ENCODE peak calls at places on chromosome 18, in six cellular contexts. U is H1, S is HepG2, J is GM12891, B is K562, X is GM12878. R is an unnamed sample.

GRCh38 chr18:37403100-37403781 is 162.4 kb downstream of the CELF4 start:
- DNase-seq in U (no peak), S (no peak), J (no peak), B (no peak), X (no peak), R (no peak)

GRCh38 chr18:3175195-3175758 is 44.5 kb downstream of the MYOM1 start:
- DNase-seq in U (no peak), S (no peak), J (no peak), B (no peak), X (no peak), R (no peak)

GRCh38 chr18:63299837-63300787 is 19.5 kb downstream of the BCL2 start:
- DNase-seq in U (no peak), S (no peak), J (no peak), B (no peak), X (no peak), R (no peak)

GRCh38 chr18:778194-779007 is 33.6 kb downstream of the YES1 start:
- DNase-seq in U (no peak), S (peak; percentile 22), J (no peak), B (peak; percentile 40), X (no peak), R (no peak)

GRCh38 chr18:48826271-48826670 is 124.5 kb downstream of the SMAD7 start:
- DNase-seq in U (peak; percentile 31), S (no peak), J (no peak), B (no peak), X (no peak), R (no peak)

GRCh38 chr18:7221424-7222155 is 9.3 kb upstream of the LRRC30 start:
- DNase-seq in U (peak; percentile 59), S (peak; percentile 59), J (peak; percentile 12), B (peak; percentile 66), X (peak; percentile 4), R (no peak)

GRCh38 chr18:38427234-38427633 is 861.6 kb upstream of the CELF4 start:
- DNase-seq in U (no peak), S (peak; percentile 0), J (no peak), B (no peak), X (no peak), R (no peak)

GRCh38 chr18:23862071-23862470 is 152.5 kb upstream of the TTC39C start:
- DNase-seq in U (no peak), S (no peak), J (no peak), B (no peak), X (no peak), R (no peak)

GRCh38 chr18:23627964-23628363 is 34.7 kb downstream of the ANKRD29 start:
- DNase-seq in U (no peak), S (no peak), J (no peak), B (no peak), X (no peak), R (no peak)

GRCh38 chr18:63098014-63098981 is 221.3 kb downstream of the BCL2 start:
- DNase-seq in U (no peak), S (no peak), J (no peak), B (no peak), X (peak; percentile 77), R (peak; percentile 58)

GRCh38 chr18:29145993-29146539 is 969.1 kb upstream of the CDH2 start:
- DNase-seq in U (no peak), S (no peak), J (no peak), B (no peak), X (no peak), R (no peak)

GRCh38 chr18:49639643-49640361 is 77.9 kb downstream of the LIPG start:
- DNase-seq in U (no peak), S (no peak), J (no peak), B (no peak), X (no peak), R (no peak)

GRCh38 chr18:36451454-36452251 is 154.1 kb downstream of the FHOD3 start:
- DNase-seq in U (no peak), S (no peak), J (no peak), B (no peak), X (no peak), R (no peak)

GRCh38 chr18:40867452-40867851 is 1087.6 kb upstream of the PIK3C3 start:
- DNase-seq in U (no peak), S (no peak), J (no peak), B (no peak), X (no peak), R (no peak)

GRCh38 chr18:22504665-22505064 is 87.0 kb upstream of the CTAGE1 start:
- DNase-seq in U (no peak), S (no peak), J (no peak), B (no peak), X (no peak), R (no peak)

GRCh38 chr18:69161383-69162028 is 239.2 kb upstream of the DOK6 start:
- DNase-seq in U (no peak), S (peak; percentile 60), J (no peak), B (peak; percentile 0), X (no peak), R (no peak)

GRCh38 chr18:41881285-41881684 is 73.7 kb upstream of the PIK3C3 start:
- DNase-seq in U (no peak), S (no peak), J (no peak), B (no peak), X (no peak), R (no peak)

GRCh38 chr18:29979884-29980283 is 1062.7 kb downstream of the DSC3 start:
- DNase-seq in U (no peak), S (no peak), J (no peak), B (no peak), X (no peak), R (no peak)

GRCh38 chr18:35572644-35573043 is 8.9 kb upstream of the GALNT1 start:
- DNase-seq in U (no peak), S (no peak), J (no peak), B (no peak), X (no peak), R (no peak)

GRCh38 chr18:26215247-26215970 is 10.8 kb upstream of the TAF4B start:
- DNase-seq in U (no peak), S (no peak), J (no peak), B (no peak), X (peak; percentile 71), R (peak; percentile 21)

GRCh38 chr18:3217930-3218647 is 1.7 kb downstream of the MYOM1 start:
- DNase-seq in U (no peak), S (peak; percentile 96), J (no peak), B (peak; percentile 57), X (no peak), R (no peak)

GRCh38 chr18:13577091-13577697 is 149.2 kb downstream of the FAM210A start:
- DNase-seq in U (no peak), S (no peak), J (peak; percentile 43), B (no peak), X (peak; percentile 90), R (peak; percentile 45)

DNA sequence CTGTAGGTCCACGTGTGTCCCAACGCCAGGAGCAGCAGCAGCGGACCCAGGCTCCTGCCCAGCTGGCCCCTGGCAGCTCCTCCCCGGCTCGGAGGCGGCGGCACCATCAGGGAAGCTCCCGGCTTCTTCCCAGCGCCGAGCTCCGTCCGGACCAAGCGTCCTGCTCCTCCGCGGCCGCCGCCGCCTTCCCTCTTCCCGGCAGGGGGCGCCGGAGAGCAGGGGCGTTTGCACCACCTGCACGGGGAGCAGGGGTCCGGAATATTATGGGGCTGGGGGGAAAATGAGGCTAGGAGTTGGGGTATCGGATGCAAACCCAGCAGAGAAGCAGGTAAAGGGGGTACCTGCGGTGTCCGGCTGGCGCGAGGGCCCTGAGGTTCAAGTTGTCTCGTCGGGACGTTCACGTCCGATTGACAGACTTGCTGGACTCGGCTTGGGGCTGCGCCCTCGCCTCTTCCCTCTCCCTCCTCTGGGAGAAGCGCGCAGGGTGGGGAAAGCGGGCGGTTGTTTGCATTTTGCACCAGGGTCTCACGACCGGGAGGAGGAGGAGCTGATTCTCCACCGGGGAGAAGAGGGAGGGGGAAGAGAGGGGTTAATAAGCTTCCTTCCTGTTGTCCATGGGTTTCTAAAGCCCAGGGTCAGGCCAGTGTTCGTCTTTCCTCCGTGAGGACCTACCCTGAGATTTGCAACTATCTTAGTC is at the start of gene CCBE1:
- DNase-seq in U (peak; percentile 96), S (no peak), J (peak; percentile 44), B (peak; percentile 34), X (no peak), R (peak; percentile 46)
- TF ChIP-seq POLR2A in U (no peak), S (no peak), J (no peak), B (no peak), X (no peak), R (no peak)

GRCh38 chr18:75478996-75479870 is 51.7 kb upstream of the SMIM21 start:
- DNase-seq in U (no peak), S (peak; percentile 34), J (no peak), B (peak; percentile 26), X (peak; percentile 4), R (no peak)
- TF ChIP-seq TAF1 in U (no peak), S (no peak), J (no peak), B (no peak), X (no peak), R (no peak)

GRCh38 chr18:5237723-5238370 is 40.8 kb upstream of the AKAIN1 start:
- DNase-seq in U (peak; percentile 92), S (peak; percentile 82), J (peak; percentile 63), B (peak; percentile 95), X (peak; percentile 51), R (peak; percentile 56)
- TF ChIP-seq POLR2A in U (peak; percentile 76), S (peak; percentile 61), J (peak; percentile 76), B (peak; percentile 95), X (peak; percentile 97), R (peak; percentile 86)

DNA sequence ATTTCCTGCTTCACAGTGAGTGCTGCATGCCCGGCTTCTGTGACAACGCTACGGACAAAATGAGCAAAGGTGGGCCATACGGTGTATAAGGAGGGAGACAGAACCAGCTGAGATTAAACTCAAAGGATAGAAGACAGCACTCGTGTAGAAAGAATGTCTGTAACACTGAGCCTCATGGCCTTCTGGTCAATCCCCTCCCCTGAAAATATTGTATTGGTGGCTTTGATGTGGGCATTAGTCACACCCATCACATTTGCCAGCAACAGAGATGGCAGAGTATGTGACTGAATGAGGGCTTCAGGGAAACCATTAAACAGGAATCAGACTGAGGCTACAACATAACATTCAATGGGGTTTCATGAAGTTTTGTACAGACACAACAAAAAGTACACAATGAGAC is 287.8 kb upstream of the CCDC68 start:
- DNase-seq in U (no peak), S (no peak), J (no peak), B (no peak), X (no peak), R (no peak)
- TF ChIP-seq TAF1 in U (no peak), S (no peak), J (no peak), B (no peak), X (no peak), R (no peak)

GRCh38 chr18:79952996-79953559 is 1.6 kb upstream of the SLC66A2 start:
- DNase-seq in U (peak; percentile 73), S (no peak), J (no peak), B (no peak), X (no peak), R (no peak)
- TF ChIP-seq POLR2A in U (no peak), S (no peak), J (no peak), B (no peak), X (no peak), R (no peak)